ENCODE peak calls at places on chromosomes 2 and 18, in five cellular contexts. One of them, this sample, is unnamed.
A peak's percentile ranks its signal among the peaks of the same experiment; 100 is the strongest.

GRCh38 chr18:23428821-23429220 is 24.3 kb upstream of the RIOK3 start:
- DNase-seq in Peyer's patch: no peak
- DNase-seq in CD4-positive, CD25-positive, alpha-beta regulatory T cell: no peak
- DNase-seq in aorta: no peak
- DNase-seq in epithelial cell of proximal tubule: no peak
- DNase-seq in this sample: no peak

GRCh38 chr2:192146069-192147006 is 48.4 kb downstream of the TMEFF2 start:
- DNase-seq in epithelial cell of proximal tubule: peak; percentile 58
- DNase-seq in Peyer's patch: no peak
- DNase-seq in CD4-positive, CD25-positive, alpha-beta regulatory T cell: no peak
- DNase-seq in aorta: no peak
- DNase-seq in this sample: no peak

GRCh38 chr2:29222381-29223179 is 107.4 kb downstream of the CLIP4 start:
- DNase-seq in Peyer's patch: peak; percentile 30
- DNase-seq in aorta: no peak
- DNase-seq in epithelial cell of proximal tubule: no peak
- DNase-seq in CD4-positive, CD25-positive, alpha-beta regulatory T cell: no peak
- DNase-seq in this sample: no peak

GRCh38 chr2:65985986-65986385 is 448.9 kb upstream of the MEIS1 start:
- DNase-seq in Peyer's patch: no peak
- DNase-seq in aorta: no peak
- DNase-seq in epithelial cell of proximal tubule: no peak
- DNase-seq in CD4-positive, CD25-positive, alpha-beta regulatory T cell: no peak
- DNase-seq in this sample: no peak

GRCh38 chr2:70340921-70341765 is 39.3 kb upstream of the FAM136A start:
- DNase-seq in aorta: no peak
- DNase-seq in CD4-positive, CD25-positive, alpha-beta regulatory T cell: peak; percentile 40
- DNase-seq in Peyer's patch: peak; percentile 67
- DNase-seq in epithelial cell of proximal tubule: no peak
- DNase-seq in this sample: peak; percentile 27

GRCh38 chr2:160721089-160722040 is 227.8 kb upstream of the RBMS1 start:
- DNase-seq in CD4-positive, CD25-positive, alpha-beta regulatory T cell: no peak
- DNase-seq in Peyer's patch: no peak
- DNase-seq in aorta: no peak
- DNase-seq in epithelial cell of proximal tubule: no peak
- DNase-seq in this sample: no peak

GRCh38 chr2:208464205-208464604 is 57.6 kb downstream of the PTH2R start:
- DNase-seq in epithelial cell of proximal tubule: no peak
- DNase-seq in CD4-positive, CD25-positive, alpha-beta regulatory T cell: no peak
- DNase-seq in Peyer's patch: no peak
- DNase-seq in aorta: no peak
- DNase-seq in this sample: no peak

GRCh38 chr2:219158025-219158424 is 2.6 kb downstream of the NHEJ1 start:
- DNase-seq in CD4-positive, CD25-positive, alpha-beta regulatory T cell: no peak
- DNase-seq in epithelial cell of proximal tubule: no peak
- DNase-seq in aorta: no peak
- DNase-seq in Peyer's patch: peak; percentile 41
- DNase-seq in this sample: no peak

GRCh38 chr2:150473767-150474166 is 13.7 kb downstream of the RND3 start:
- DNase-seq in CD4-positive, CD25-positive, alpha-beta regulatory T cell: no peak
- DNase-seq in aorta: no peak
- DNase-seq in Peyer's patch: no peak
- DNase-seq in epithelial cell of proximal tubule: no peak
- DNase-seq in this sample: no peak

GRCh38 chr18:48514786-48515185 is 24.0 kb upstream of the CTIF start:
- DNase-seq in Peyer's patch: no peak
- DNase-seq in CD4-positive, CD25-positive, alpha-beta regulatory T cell: no peak
- DNase-seq in epithelial cell of proximal tubule: no peak
- DNase-seq in aorta: no peak
- DNase-seq in this sample: no peak

GRCh38 chr2:159936471-159936870 is 125.9 kb downstream of the PLA2R1 start:
- DNase-seq in CD4-positive, CD25-positive, alpha-beta regulatory T cell: no peak
- DNase-seq in aorta: no peak
- DNase-seq in Peyer's patch: no peak
- DNase-seq in epithelial cell of proximal tubule: no peak
- DNase-seq in this sample: peak; percentile 4

GRCh38 chr2:103785432-103785831 is 1023.6 kb downstream of the TMEM182 start:
- DNase-seq in CD4-positive, CD25-positive, alpha-beta regulatory T cell: no peak
- DNase-seq in epithelial cell of proximal tubule: no peak
- DNase-seq in Peyer's patch: no peak
- DNase-seq in aorta: no peak
- DNase-seq in this sample: no peak

GRCh38 chr2:83584674-83585073 is 874.4 kb downstream of the SUCLG1 start:
- DNase-seq in epithelial cell of proximal tubule: no peak
- DNase-seq in Peyer's patch: no peak
- DNase-seq in CD4-positive, CD25-positive, alpha-beta regulatory T cell: no peak
- DNase-seq in aorta: no peak
- DNase-seq in this sample: no peak

GRCh38 chr2:98505311-98505808 is 60.7 kb downstream of the INPP4A start:
- DNase-seq in CD4-positive, CD25-positive, alpha-beta regulatory T cell: peak; percentile 15
- DNase-seq in Peyer's patch: peak; percentile 66
- DNase-seq in epithelial cell of proximal tubule: no peak
- DNase-seq in aorta: no peak
- DNase-seq in this sample: no peak

GRCh38 chr2:209681201-209681735 is 90.4 kb upstream of the UNC80 start:
- DNase-seq in epithelial cell of proximal tubule: no peak
- DNase-seq in Peyer's patch: no peak
- DNase-seq in CD4-positive, CD25-positive, alpha-beta regulatory T cell: no peak
- DNase-seq in aorta: no peak
- DNase-seq in this sample: no peak

GRCh38 chr2:135029481-135030134 is 17.6 kb downstream of the MAP3K19 start:
- DNase-seq in CD4-positive, CD25-positive, alpha-beta regulatory T cell: no peak
- DNase-seq in epithelial cell of proximal tubule: no peak
- DNase-seq in Peyer's patch: no peak
- DNase-seq in aorta: no peak
- DNase-seq in this sample: no peak

GRCh38 chr2:37843554-37843953 is 81.5 kb upstream of the RMDN2 start:
- DNase-seq in epithelial cell of proximal tubule: no peak
- DNase-seq in aorta: no peak
- DNase-seq in CD4-positive, CD25-positive, alpha-beta regulatory T cell: no peak
- DNase-seq in Peyer's patch: no peak
- DNase-seq in this sample: no peak

DNA sequence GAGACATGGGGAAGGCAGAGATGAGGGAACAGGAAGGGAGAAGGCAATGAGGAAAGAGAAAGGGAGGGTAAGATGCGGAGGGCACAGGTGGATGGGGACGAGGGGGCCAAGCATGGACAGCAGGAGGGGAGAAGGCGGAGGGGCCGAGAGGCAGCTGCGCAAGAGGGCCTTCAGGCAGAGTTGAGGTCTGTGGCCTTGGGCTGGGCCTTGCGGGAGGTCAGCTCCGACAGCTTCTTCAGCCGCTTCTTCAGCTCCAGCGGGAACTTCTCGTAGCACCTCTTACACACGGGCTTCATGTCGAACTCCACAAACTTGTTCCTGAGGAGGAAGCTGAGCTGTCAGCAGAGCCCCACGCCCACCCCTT is 6.9 kb upstream of the GPR17 start:
- DNase-seq in aorta: no peak
- DNase-seq in epithelial cell of proximal tubule: no peak
- DNase-seq in CD4-positive, CD25-positive, alpha-beta regulatory T cell: no peak
- DNase-seq in Peyer's patch: no peak
- DNase-seq in this sample: no peak
- H3K4me3 ChIP-seq in aorta: no peak overlapping the region
- H3K4me3 ChIP-seq in epithelial cell of proximal tubule: no peak overlapping the region
- H3K4me3 ChIP-seq in CD4-positive, CD25-positive, alpha-beta regulatory T cell: no peak overlapping the region
- H3K4me3 ChIP-seq in Peyer's patch: no peak overlapping the region
- H3K4me3 ChIP-seq in this sample: no peak overlapping the region

DNA sequence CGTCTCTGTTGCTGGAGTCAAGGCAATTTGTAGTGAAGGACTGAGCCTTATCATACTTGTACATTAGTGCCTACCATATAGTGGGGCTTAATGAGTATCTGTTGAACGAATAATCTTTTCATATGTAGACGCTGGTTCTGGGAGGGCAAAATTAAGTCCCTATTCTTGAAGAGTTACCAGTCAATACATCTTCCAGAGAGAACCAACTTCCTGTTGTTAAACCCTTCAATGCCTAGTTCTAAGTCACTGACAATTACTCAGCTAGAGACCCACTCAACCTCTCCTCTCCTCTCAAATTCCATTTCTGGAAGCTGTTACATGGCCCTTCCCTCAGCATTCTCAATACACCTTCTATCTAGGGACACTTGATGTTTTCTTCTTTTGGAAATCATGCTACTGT is 1.1 kb upstream of the MOB4 start:
- DNase-seq in CD4-positive, CD25-positive, alpha-beta regulatory T cell: peak; percentile 55
- DNase-seq in epithelial cell of proximal tubule: no peak
- DNase-seq in Peyer's patch: no peak
- DNase-seq in aorta: no peak
- DNase-seq in this sample: no peak
- H3K4me3 ChIP-seq in CD4-positive, CD25-positive, alpha-beta regulatory T cell: peak overlapping the region; percentile 99
- H3K4me3 ChIP-seq in epithelial cell of proximal tubule: peak overlapping the region; percentile 66
- H3K4me3 ChIP-seq in Peyer's patch: peak overlapping the region; percentile 87
- H3K4me3 ChIP-seq in aorta: peak overlapping the region; percentile 53
- H3K4me3 ChIP-seq in this sample: peak overlapping the region; percentile 90

DNA sequence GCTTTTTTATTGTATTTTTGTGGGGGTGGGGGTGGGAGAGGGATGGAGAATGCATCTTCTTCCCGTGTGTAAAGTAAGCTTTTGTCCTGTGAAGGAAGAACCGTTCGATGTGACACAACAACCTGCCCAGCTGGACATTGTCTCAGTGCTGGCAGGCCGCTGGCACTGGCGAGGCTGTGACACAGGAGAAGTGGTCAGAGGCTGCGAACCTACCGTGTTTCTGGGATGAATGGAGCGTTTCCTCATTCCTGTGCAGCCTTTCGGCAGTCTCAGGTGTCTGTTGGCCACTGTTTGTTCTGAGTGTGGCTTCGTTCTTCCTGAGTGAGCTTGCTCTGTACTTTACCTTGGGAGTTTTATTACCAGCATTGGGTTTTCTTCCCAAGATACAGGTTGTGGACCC is 8.0 kb downstream of the RAMP1 start:
- DNase-seq in CD4-positive, CD25-positive, alpha-beta regulatory T cell: no peak
- DNase-seq in epithelial cell of proximal tubule: no peak
- DNase-seq in aorta: no peak
- DNase-seq in Peyer's patch: peak; percentile 36
- DNase-seq in this sample: no peak
- H3K4me3 ChIP-seq in CD4-positive, CD25-positive, alpha-beta regulatory T cell: no peak overlapping the region
- H3K4me3 ChIP-seq in epithelial cell of proximal tubule: no peak overlapping the region
- H3K4me3 ChIP-seq in aorta: no peak overlapping the region
- H3K4me3 ChIP-seq in Peyer's patch: no peak overlapping the region
- H3K4me3 ChIP-seq in this sample: no peak overlapping the region

DNA sequence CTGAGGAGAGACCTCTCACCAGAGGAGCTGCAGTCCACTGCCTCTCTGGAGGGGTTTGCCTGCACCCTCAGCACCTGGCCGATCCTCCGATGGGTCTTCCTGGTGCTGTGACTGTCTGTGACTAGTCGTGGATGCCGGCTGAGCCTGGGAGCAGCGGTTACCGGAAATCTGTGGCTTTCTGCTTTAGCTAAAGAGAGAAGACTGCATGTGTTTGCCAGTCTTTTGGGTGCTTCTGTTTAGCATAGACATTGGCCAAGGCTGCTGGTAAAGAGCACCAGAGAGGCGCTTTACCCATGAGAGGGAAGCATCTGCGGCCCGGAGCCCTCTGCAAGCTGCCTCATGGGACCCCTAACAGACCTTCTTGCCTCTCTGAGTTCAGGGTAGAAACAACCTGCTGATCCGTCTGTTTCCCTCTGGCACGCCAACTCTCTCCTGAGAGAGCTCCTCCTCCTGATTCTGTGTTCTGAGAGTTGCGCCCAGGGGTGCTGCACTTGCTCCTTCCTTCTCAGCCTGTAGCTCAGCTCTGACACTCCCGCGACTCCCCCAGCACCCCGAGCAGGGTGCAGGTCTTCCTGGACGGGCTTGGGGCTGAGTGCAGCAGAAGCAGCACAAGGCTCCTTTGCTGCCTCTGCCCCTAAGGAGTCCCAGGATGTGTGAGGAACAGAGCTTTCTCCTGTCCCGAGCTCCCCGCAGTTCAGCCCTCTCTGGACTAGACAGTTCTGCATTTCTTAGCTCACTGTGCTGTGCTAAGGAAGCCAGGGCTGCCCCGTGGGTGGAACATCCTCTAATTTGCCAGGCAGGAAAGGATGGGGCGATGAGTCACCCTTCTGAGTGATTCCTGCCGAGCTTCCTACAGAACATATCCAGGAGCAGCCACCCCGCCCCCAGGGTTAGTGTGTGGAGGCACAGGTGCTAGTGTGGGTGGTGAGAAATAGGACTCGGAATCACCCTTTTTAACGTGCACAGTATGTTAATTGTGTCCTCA is 203.2 kb downstream of the SH3RF3 start:
- DNase-seq in Peyer's patch: peak; percentile 72
- DNase-seq in epithelial cell of proximal tubule: peak; percentile 20
- DNase-seq in aorta: peak; percentile 89
- DNase-seq in CD4-positive, CD25-positive, alpha-beta regulatory T cell: peak; percentile 56
- DNase-seq in this sample: peak; percentile 89
- H3K4me3 ChIP-seq in Peyer's patch: no peak overlapping the region
- H3K4me3 ChIP-seq in epithelial cell of proximal tubule: no peak overlapping the region
- H3K4me3 ChIP-seq in aorta: no peak overlapping the region
- H3K4me3 ChIP-seq in CD4-positive, CD25-positive, alpha-beta regulatory T cell: peak overlapping the region; percentile 72
- H3K4me3 ChIP-seq in this sample: peak overlapping the region; percentile 45

GRCh38 chr2:3597567-3597966 is 2.7 kb downstream of the COLEC11 start:
- DNase-seq in CD4-positive, CD25-positive, alpha-beta regulatory T cell: no peak
- DNase-seq in epithelial cell of proximal tubule: no peak
- DNase-seq in aorta: peak; percentile 17
- DNase-seq in Peyer's patch: no peak
- DNase-seq in this sample: no peak

GRCh38 chr2:3594493-3595281 is at the start of gene COLEC11:
- DNase-seq in epithelial cell of proximal tubule: no peak
- DNase-seq in CD4-positive, CD25-positive, alpha-beta regulatory T cell: no peak
- DNase-seq in Peyer's patch: no peak
- DNase-seq in aorta: peak; percentile 79
- DNase-seq in this sample: no peak

GRCh38 chr2:3596891-3597290 is 2.0 kb downstream of the COLEC11 start:
- DNase-seq in CD4-positive, CD25-positive, alpha-beta regulatory T cell: no peak
- DNase-seq in aorta: peak; percentile 61
- DNase-seq in Peyer's patch: no peak
- DNase-seq in epithelial cell of proximal tubule: no peak
- DNase-seq in this sample: no peak

GRCh38 chr2:3595985-3596384 is 1.1 kb downstream of the COLEC11 start:
- DNase-seq in aorta: peak; percentile 26
- DNase-seq in epithelial cell of proximal tubule: no peak
- DNase-seq in CD4-positive, CD25-positive, alpha-beta regulatory T cell: peak; percentile 11
- DNase-seq in Peyer's patch: no peak
- DNase-seq in this sample: no peak

GRCh38 chr2:3595409-3595808 is 497 bp downstream of the COLEC11 start:
- DNase-seq in CD4-positive, CD25-positive, alpha-beta regulatory T cell: no peak
- DNase-seq in epithelial cell of proximal tubule: no peak
- DNase-seq in Peyer's patch: no peak
- DNase-seq in aorta: peak; percentile 25
- DNase-seq in this sample: no peak
- H3K4me3 ChIP-seq in CD4-positive, CD25-positive, alpha-beta regulatory T cell: no peak overlapping the region
- H3K4me3 ChIP-seq in epithelial cell of proximal tubule: no peak overlapping the region
- H3K4me3 ChIP-seq in Peyer's patch: no peak overlapping the region
- H3K4me3 ChIP-seq in aorta: no peak overlapping the region
- H3K4me3 ChIP-seq in this sample: no peak overlapping the region

GRCh38 chr2:214699236-214699635 is 110.2 kb downstream of the BARD1 start:
- DNase-seq in Peyer's patch: no peak
- DNase-seq in epithelial cell of proximal tubule: no peak
- DNase-seq in CD4-positive, CD25-positive, alpha-beta regulatory T cell: no peak
- DNase-seq in aorta: no peak
- DNase-seq in this sample: no peak
- H3K4me3 ChIP-seq in Peyer's patch: no peak overlapping the region
- H3K4me3 ChIP-seq in epithelial cell of proximal tubule: no peak overlapping the region
- H3K4me3 ChIP-seq in CD4-positive, CD25-positive, alpha-beta regulatory T cell: no peak overlapping the region
- H3K4me3 ChIP-seq in aorta: no peak overlapping the region
- H3K4me3 ChIP-seq in this sample: no peak overlapping the region

GRCh38 chr18:78273876-78274275 is 705.7 kb upstream of the SALL3 start:
- DNase-seq in epithelial cell of proximal tubule: no peak
- DNase-seq in aorta: no peak
- DNase-seq in CD4-positive, CD25-positive, alpha-beta regulatory T cell: no peak
- DNase-seq in Peyer's patch: no peak
- DNase-seq in this sample: no peak
- H3K4me3 ChIP-seq in epithelial cell of proximal tubule: no peak overlapping the region
- H3K4me3 ChIP-seq in aorta: no peak overlapping the region
- H3K4me3 ChIP-seq in CD4-positive, CD25-positive, alpha-beta regulatory T cell: no peak overlapping the region
- H3K4me3 ChIP-seq in Peyer's patch: no peak overlapping the region
- H3K4me3 ChIP-seq in this sample: no peak overlapping the region

This sample was measured in Jurkat, Clone E6-1.